ENCODE peak calls at places on chromosomes 12 and 14, in ten cellular contexts. One of them, this sample, is unnamed.

GRCh38 chr12:74641262-74641661 is 103.6 kb downstream of the ATXN7L3B start:
- DNase-seq in HFF-Myc: no peak
- DNase-seq in HCT116: no peak
- DNase-seq in nephron progenitor cell: no peak
- DNase-seq in astrocyte of the cerebellum: no peak
- DNase-seq in AG09309: no peak
- DNase-seq in NB4: no peak
- DNase-seq in activated B cell treated with CpG ODN at 0.5 μM for 24 hours: no peak
- DNase-seq in heart left ventricle: no peak
- DNase-seq in uterus: no peak
- DNase-seq in this sample: no peak

GRCh38 chr12:119176267-119177055 is 2.3 kb upstream of the HSPB8 start:
- DNase-seq in uterus: peak
- DNase-seq in heart left ventricle: peak
- DNase-seq in AG09309: no peak
- DNase-seq in nephron progenitor cell: peak
- DNase-seq in HCT116: peak
- DNase-seq in NB4: no peak
- DNase-seq in HFF-Myc: peak
- DNase-seq in astrocyte of the cerebellum: peak
- DNase-seq in activated B cell treated with CpG ODN at 0.5 μM for 24 hours: no peak
- DNase-seq in this sample: no peak

GRCh38 chr12:27034607-27035293 is 12.4 kb downstream of the MED21 start:
- DNase-seq in AG09309: no peak
- DNase-seq in activated B cell treated with CpG ODN at 0.5 μM for 24 hours: no peak
- DNase-seq in heart left ventricle: no peak
- DNase-seq in uterus: no peak
- DNase-seq in HCT116: no peak
- DNase-seq in HFF-Myc: no peak
- DNase-seq in NB4: no peak
- DNase-seq in astrocyte of the cerebellum: no peak
- DNase-seq in nephron progenitor cell: no peak
- DNase-seq in this sample: no peak

GRCh38 chr12:108854453-108855283 is 2.7 kb downstream of the SSH1 start:
- DNase-seq in activated B cell treated with CpG ODN at 0.5 μM for 24 hours: no peak
- DNase-seq in uterus: peak
- DNase-seq in astrocyte of the cerebellum: peak
- DNase-seq in HCT116: peak
- DNase-seq in NB4: no peak
- DNase-seq in HFF-Myc: peak
- DNase-seq in nephron progenitor cell: no peak
- DNase-seq in heart left ventricle: peak
- DNase-seq in AG09309: peak
- DNase-seq in this sample: peak

GRCh38 chr14:65849558-65849957 is 437.0 kb downstream of the FUT8 start:
- DNase-seq in HFF-Myc: no peak
- DNase-seq in AG09309: no peak
- DNase-seq in activated B cell treated with CpG ODN at 0.5 μM for 24 hours: no peak
- DNase-seq in NB4: peak
- DNase-seq in uterus: no peak
- DNase-seq in HCT116: no peak
- DNase-seq in nephron progenitor cell: no peak
- DNase-seq in astrocyte of the cerebellum: no peak
- DNase-seq in heart left ventricle: no peak
- DNase-seq in this sample: no peak

GRCh38 chr12:68572650-68573049 is 38.0 kb upstream of the RAP1B start:
- DNase-seq in uterus: no peak
- DNase-seq in HCT116: peak
- DNase-seq in HFF-Myc: no peak
- DNase-seq in NB4: no peak
- DNase-seq in nephron progenitor cell: no peak
- DNase-seq in heart left ventricle: no peak
- DNase-seq in AG09309: no peak
- DNase-seq in astrocyte of the cerebellum: no peak
- DNase-seq in activated B cell treated with CpG ODN at 0.5 μM for 24 hours: no peak
- DNase-seq in this sample: no peak

GRCh38 chr12:112524676-112525425 is 106.1 kb downstream of the PTPN11 start:
- DNase-seq in NB4: peak
- DNase-seq in uterus: no peak
- DNase-seq in heart left ventricle: no peak
- DNase-seq in activated B cell treated with CpG ODN at 0.5 μM for 24 hours: no peak
- DNase-seq in astrocyte of the cerebellum: peak
- DNase-seq in nephron progenitor cell: no peak
- DNase-seq in HFF-Myc: peak
- DNase-seq in AG09309: no peak
- DNase-seq in HCT116: no peak
- DNase-seq in this sample: no peak

GRCh38 chr12:69161835-69162234 is 77.5 kb upstream of the CPSF6 start:
- DNase-seq in NB4: no peak
- DNase-seq in astrocyte of the cerebellum: no peak
- DNase-seq in HFF-Myc: no peak
- DNase-seq in uterus: no peak
- DNase-seq in nephron progenitor cell: no peak
- DNase-seq in heart left ventricle: no peak
- DNase-seq in activated B cell treated with CpG ODN at 0.5 μM for 24 hours: no peak
- DNase-seq in AG09309: no peak
- DNase-seq in HCT116: no peak
- DNase-seq in this sample: no peak

GRCh38 chr14:21103710-21104447 is 3.0 kb downstream of the TMEM253 start:
- DNase-seq in HFF-Myc: peak
- DNase-seq in activated B cell treated with CpG ODN at 0.5 μM for 24 hours: peak
- DNase-seq in uterus: peak
- DNase-seq in nephron progenitor cell: peak
- DNase-seq in AG09309: peak
- DNase-seq in NB4: peak
- DNase-seq in HCT116: peak
- DNase-seq in astrocyte of the cerebellum: peak
- DNase-seq in heart left ventricle: peak
- DNase-seq in this sample: peak

GRCh38 chr12:13042666-13043230 is 1.4 kb upstream of the FAM234B start:
- DNase-seq in NB4: no peak
- DNase-seq in heart left ventricle: no peak
- DNase-seq in HCT116: no peak
- DNase-seq in AG09309: no peak
- DNase-seq in uterus: no peak
- DNase-seq in activated B cell treated with CpG ODN at 0.5 μM for 24 hours: no peak
- DNase-seq in nephron progenitor cell: no peak
- DNase-seq in astrocyte of the cerebellum: no peak
- DNase-seq in HFF-Myc: no peak
- DNase-seq in this sample: no peak

GRCh38 chr12:126903180-126903876 is 1363.6 kb upstream of the TMEM132C start:
- DNase-seq in NB4: no peak
- DNase-seq in uterus: no peak
- DNase-seq in AG09309: no peak
- DNase-seq in nephron progenitor cell: no peak
- DNase-seq in heart left ventricle: no peak
- DNase-seq in HCT116: no peak
- DNase-seq in astrocyte of the cerebellum: no peak
- DNase-seq in activated B cell treated with CpG ODN at 0.5 μM for 24 hours: no peak
- DNase-seq in HFF-Myc: no peak
- DNase-seq in this sample: no peak

GRCh38 chr12:4270670-4271432 is 2.7 kb upstream of the CCND2 start:
- DNase-seq in AG09309: no peak
- DNase-seq in astrocyte of the cerebellum: no peak
- DNase-seq in HCT116: no peak
- DNase-seq in HFF-Myc: no peak
- DNase-seq in NB4: peak
- DNase-seq in uterus: peak
- DNase-seq in heart left ventricle: peak
- DNase-seq in activated B cell treated with CpG ODN at 0.5 μM for 24 hours: peak
- DNase-seq in nephron progenitor cell: peak
- DNase-seq in this sample: peak

GRCh38 chr12:93442411-93443340 is 929 bp upstream of the UBE2N start:
- DNase-seq in nephron progenitor cell: no peak
- DNase-seq in astrocyte of the cerebellum: no peak
- DNase-seq in AG09309: no peak
- DNase-seq in activated B cell treated with CpG ODN at 0.5 μM for 24 hours: no peak
- DNase-seq in HFF-Myc: no peak
- DNase-seq in heart left ventricle: no peak
- DNase-seq in uterus: no peak
- DNase-seq in NB4: peak
- DNase-seq in HCT116: no peak
- DNase-seq in this sample: no peak

GRCh38 chr12:53489242-53489915 is 9.9 kb downstream of the MAP3K12 start:
- DNase-seq in NB4: no peak
- DNase-seq in nephron progenitor cell: no peak
- DNase-seq in AG09309: no peak
- DNase-seq in astrocyte of the cerebellum: no peak
- DNase-seq in uterus: no peak
- DNase-seq in heart left ventricle: no peak
- DNase-seq in HCT116: no peak
- DNase-seq in activated B cell treated with CpG ODN at 0.5 μM for 24 hours: no peak
- DNase-seq in HFF-Myc: no peak
- DNase-seq in this sample: no peak

GRCh38 chr14:93480867-93481266 is 50.1 kb downstream of the UNC79 start:
- DNase-seq in nephron progenitor cell: no peak
- DNase-seq in heart left ventricle: no peak
- DNase-seq in HFF-Myc: no peak
- DNase-seq in astrocyte of the cerebellum: no peak
- DNase-seq in HCT116: no peak
- DNase-seq in activated B cell treated with CpG ODN at 0.5 μM for 24 hours: no peak
- DNase-seq in uterus: no peak
- DNase-seq in AG09309: no peak
- DNase-seq in NB4: no peak
- DNase-seq in this sample: no peak

GRCh38 chr12:120584343-120585149 is 3.3 kb upstream of the POP5 start:
- DNase-seq in HFF-Myc: no peak
- DNase-seq in HCT116: peak
- DNase-seq in AG09309: no peak
- DNase-seq in NB4: peak
- DNase-seq in astrocyte of the cerebellum: no peak
- DNase-seq in activated B cell treated with CpG ODN at 0.5 μM for 24 hours: peak
- DNase-seq in uterus: peak
- DNase-seq in nephron progenitor cell: peak
- DNase-seq in heart left ventricle: peak
- DNase-seq in this sample: peak
- TF ChIP-seq CTCF in HFF-Myc: no peak
- TF ChIP-seq CTCF in HCT116: no peak
- TF ChIP-seq CTCF in AG09309: peak
- TF ChIP-seq CTCF in NB4: peak
- TF ChIP-seq CTCF in astrocyte of the cerebellum: peak
- TF ChIP-seq CTCF in activated B cell treated with CpG ODN at 0.5 μM for 24 hours: no peak
- TF ChIP-seq CTCF in uterus: peak
- TF ChIP-seq CTCF in nephron progenitor cell: peak
- TF ChIP-seq CTCF in heart left ventricle: peak
- TF ChIP-seq CTCF in this sample: peak

GRCh38 chr12:97283297-97283696 is 179.3 kb upstream of the RMST start:
- DNase-seq in HCT116: no peak
- DNase-seq in astrocyte of the cerebellum: no peak
- DNase-seq in HFF-Myc: no peak
- DNase-seq in AG09309: no peak
- DNase-seq in NB4: peak
- DNase-seq in heart left ventricle: no peak
- DNase-seq in nephron progenitor cell: no peak
- DNase-seq in activated B cell treated with CpG ODN at 0.5 μM for 24 hours: no peak
- DNase-seq in uterus: no peak
- DNase-seq in this sample: no peak
- TF ChIP-seq CTCF in HCT116: peak
- TF ChIP-seq CTCF in astrocyte of the cerebellum: no peak
- TF ChIP-seq CTCF in HFF-Myc: no peak
- TF ChIP-seq CTCF in AG09309: no peak
- TF ChIP-seq CTCF in NB4: peak
- TF ChIP-seq CTCF in heart left ventricle: no peak
- TF ChIP-seq CTCF in nephron progenitor cell: no peak
- TF ChIP-seq CTCF in activated B cell treated with CpG ODN at 0.5 μM for 24 hours: no peak
- TF ChIP-seq CTCF in uterus: no peak
- TF ChIP-seq CTCF in this sample: peak

DNA sequence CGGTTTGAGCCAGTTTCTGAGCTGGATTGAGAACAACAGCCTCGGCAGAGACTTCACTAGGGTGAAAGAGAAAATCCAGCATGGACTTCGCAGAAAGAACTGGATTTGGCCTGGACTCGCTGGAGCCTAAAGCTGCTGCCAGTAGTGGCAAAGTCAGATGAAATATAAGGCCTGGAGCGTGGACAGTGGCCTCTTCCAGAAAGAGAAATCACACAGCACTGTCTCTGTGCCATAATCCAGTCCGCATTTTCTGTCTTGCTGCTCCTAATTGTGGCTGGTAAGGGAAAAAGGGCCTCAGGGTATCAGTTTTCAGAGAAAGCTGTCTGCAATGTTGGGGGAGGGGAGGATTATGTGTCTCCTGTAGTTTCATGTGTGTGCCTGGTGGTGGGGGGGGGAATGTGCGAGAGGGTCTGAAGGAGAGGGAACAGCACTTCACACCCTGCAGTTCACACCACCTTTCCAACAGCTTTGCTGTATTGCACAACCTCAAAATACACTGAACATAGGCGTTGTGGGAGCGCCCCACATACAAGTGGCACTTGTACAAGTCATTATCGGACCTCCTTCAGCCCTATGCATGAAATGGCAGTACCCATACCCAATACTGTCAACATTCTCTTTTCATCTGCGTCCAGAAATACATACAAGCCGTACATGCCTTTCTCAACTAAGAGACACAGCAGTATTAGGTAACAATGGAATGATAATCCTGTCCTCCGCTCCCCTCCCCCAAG is 107.6 kb upstream of the ATF7IP start:
- DNase-seq in uterus: peak
- DNase-seq in HFF-Myc: peak
- DNase-seq in astrocyte of the cerebellum: peak
- DNase-seq in heart left ventricle: peak
- DNase-seq in nephron progenitor cell: peak
- DNase-seq in HCT116: peak
- DNase-seq in AG09309: peak
- DNase-seq in NB4: peak
- DNase-seq in activated B cell treated with CpG ODN at 0.5 μM for 24 hours: no peak
- DNase-seq in this sample: peak
- TF ChIP-seq CTCF in uterus: no peak
- TF ChIP-seq CTCF in HFF-Myc: no peak
- TF ChIP-seq CTCF in astrocyte of the cerebellum: no peak
- TF ChIP-seq CTCF in heart left ventricle: no peak
- TF ChIP-seq CTCF in nephron progenitor cell: no peak
- TF ChIP-seq CTCF in HCT116: no peak
- TF ChIP-seq CTCF in AG09309: no peak
- TF ChIP-seq CTCF in NB4: no peak
- TF ChIP-seq CTCF in activated B cell treated with CpG ODN at 0.5 μM for 24 hours: no peak
- TF ChIP-seq CTCF in this sample: no peak

GRCh38 chr14:31320922-31321779 is 99.2 kb downstream of the HEATR5A start:
- DNase-seq in HCT116: no peak
- DNase-seq in astrocyte of the cerebellum: no peak
- DNase-seq in HFF-Myc: no peak
- DNase-seq in uterus: no peak
- DNase-seq in AG09309: no peak
- DNase-seq in nephron progenitor cell: no peak
- DNase-seq in activated B cell treated with CpG ODN at 0.5 μM for 24 hours: no peak
- DNase-seq in NB4: no peak
- DNase-seq in heart left ventricle: no peak
- DNase-seq in this sample: no peak

GRCh38 chr14:31320216-31320615 is 100.1 kb downstream of the HEATR5A start:
- DNase-seq in AG09309: no peak
- DNase-seq in heart left ventricle: peak
- DNase-seq in uterus: no peak
- DNase-seq in NB4: no peak
- DNase-seq in HFF-Myc: no peak
- DNase-seq in HCT116: no peak
- DNase-seq in nephron progenitor cell: no peak
- DNase-seq in astrocyte of the cerebellum: no peak
- DNase-seq in activated B cell treated with CpG ODN at 0.5 μM for 24 hours: no peak
- DNase-seq in this sample: no peak

GRCh38 chr14:31323419-31323818 is 96.9 kb downstream of the HEATR5A start:
- DNase-seq in AG09309: no peak
- DNase-seq in NB4: no peak
- DNase-seq in HCT116: no peak
- DNase-seq in heart left ventricle: no peak
- DNase-seq in uterus: no peak
- DNase-seq in nephron progenitor cell: no peak
- DNase-seq in astrocyte of the cerebellum: no peak
- DNase-seq in HFF-Myc: no peak
- DNase-seq in activated B cell treated with CpG ODN at 0.5 μM for 24 hours: no peak
- DNase-seq in this sample: no peak

GRCh38 chr14:31326111-31326510 is 94.2 kb downstream of the HEATR5A start:
- DNase-seq in heart left ventricle: no peak
- DNase-seq in nephron progenitor cell: no peak
- DNase-seq in NB4: peak
- DNase-seq in HCT116: peak
- DNase-seq in HFF-Myc: peak
- DNase-seq in uterus: no peak
- DNase-seq in astrocyte of the cerebellum: peak
- DNase-seq in AG09309: no peak
- DNase-seq in activated B cell treated with CpG ODN at 0.5 μM for 24 hours: no peak
- DNase-seq in this sample: no peak
- TF ChIP-seq CTCF in heart left ventricle: no peak
- TF ChIP-seq CTCF in nephron progenitor cell: no peak
- TF ChIP-seq CTCF in NB4: no peak
- TF ChIP-seq CTCF in HCT116: peak
- TF ChIP-seq CTCF in HFF-Myc: no peak
- TF ChIP-seq CTCF in uterus: no peak
- TF ChIP-seq CTCF in astrocyte of the cerebellum: peak
- TF ChIP-seq CTCF in AG09309: peak
- TF ChIP-seq CTCF in activated B cell treated with CpG ODN at 0.5 μM for 24 hours: no peak
- TF ChIP-seq CTCF in this sample: no peak

This sample was measured in CD14-positive monocyte.